ENCODE peak calls at places on chromosomes 5 and 9, in four cellular contexts. A, T, C and R are unnamed samples.

GRCh38 chr5:132257131-132258101 is at the start of gene PDLIM4:
- DNase-seq in A (peak; percentile 30), T (peak; percentile 56), C (peak; percentile 35), R (no peak)

GRCh38 chr5:94240616-94241287 is 377.7 kb downstream of the KIAA0825 start:
- DNase-seq in A (no peak), T (peak; percentile 89), C (no peak), R (no peak)

GRCh38 chr5:150057511-150057910 is 28.8 kb downstream of the CSF1R start:
- DNase-seq in A (no peak), T (no peak), C (no peak), R (no peak)

GRCh38 chr5:175680020-175680419 is 22.1 kb downstream of the HRH2 start:
- DNase-seq in A (no peak), T (no peak), C (no peak), R (no peak)

GRCh38 chr5:139640432-139641115 is 7.6 kb upstream of the CXXC5 start:
- DNase-seq in A (no peak), T (no peak), C (no peak), R (no peak)

GRCh38 chr9:122383992-122384461 is 13.2 kb downstream of the PTGS1 start:
- DNase-seq in A (peak; percentile 70), T (peak; percentile 56), C (peak; percentile 29), R (no peak)

GRCh38 chr5:27276119-27276518 is 237.7 kb upstream of the CDH9 start:
- DNase-seq in A (no peak), T (no peak), C (no peak), R (no peak)

GRCh38 chr5:66554211-66554610 is 42.0 kb upstream of the MAST4 start:
- DNase-seq in A (peak; percentile 96), T (peak; percentile 93), C (peak; percentile 5), R (no peak)

GRCh38 chr9:4362281-4362680 is 62.4 kb upstream of the GLIS3 start:
- DNase-seq in A (no peak), T (no peak), C (no peak), R (no peak)

GRCh38 chr5:179232091-179232490 is 113.2 kb downstream of the ADAMTS2 start:
- DNase-seq in A (no peak), T (no peak), C (no peak), R (no peak)

GRCh38 chr5:75306746-75307145 is 30.3 kb upstream of the HMGCR start:
- DNase-seq in A (no peak), T (no peak), C (peak; percentile 42), R (no peak)

GRCh38 chr5:10533218-10533617 is 30.7 kb upstream of the ANKRD33B start:
- DNase-seq in A (no peak), T (no peak), C (no peak), R (no peak)

GRCh38 chr9:129885018-129885669 is 49.9 kb downstream of the USP20 start:
- DNase-seq in A (no peak), T (no peak), C (no peak), R (no peak)

GRCh38 chr5:60856059-60856458 is 12.0 kb upstream of the ELOVL7 start:
- DNase-seq in A (peak; percentile 73), T (no peak), C (peak; percentile 75), R (peak; percentile 5)

GRCh38 chr9:128495804-128496417 is 8.6 kb upstream of the GLE1 start:
- DNase-seq in A (no peak), T (no peak), C (no peak), R (no peak)

GRCh38 chr5:125595095-125595494 is 828.1 kb upstream of the GRAMD2B start:
- DNase-seq in A (no peak), T (peak; percentile 68), C (peak; percentile 47), R (no peak)

GRCh38 chr5:168609806-168610482 is 30.8 kb upstream of the PANK3 start:
- DNase-seq in A (no peak), T (peak; percentile 23), C (no peak), R (no peak)

GRCh38 chr5:66877843-66878242 is 281.6 kb downstream of the MAST4 start:
- DNase-seq in A (peak; percentile 66), T (peak; percentile 57), C (peak; percentile 60), R (no peak)

GRCh38 chr9:108184941-108185340 is 670.8 kb downstream of the ACTL7B start:
- DNase-seq in A (peak; percentile 94), T (peak; percentile 90), C (peak; percentile 57), R (no peak)

GRCh38 chr5:55218966-55219365 is 8.1 kb downstream of the MCIDAS start:
- DNase-seq in A (peak; percentile 73), T (no peak), C (no peak), R (no peak)

GRCh38 chr9:92097997-92098482 is 17.2 kb downstream of the SPTLC1 start:
- DNase-seq in A (peak; percentile 86), T (peak; percentile 81), C (peak; percentile 69), R (no peak)

GRCh38 chr5:140251527-140251973 is 51.4 kb downstream of the PFDN1 start:
- DNase-seq in A (peak; percentile 89), T (peak; percentile 97), C (peak; percentile 78), R (peak; percentile 84)

GRCh38 chr9:125631391-125632085 is 75.5 kb downstream of the MAPKAP1 start:
- DNase-seq in A (peak; percentile 42), T (peak; percentile 60), C (peak; percentile 80), R (no peak)

GRCh38 chr5:67454957-67455561 is 258.5 kb upstream of the CD180 start:
- DNase-seq in A (no peak), T (no peak), C (no peak), R (no peak)

GRCh38 chr5:133544346-133544745 is 68.0 kb downstream of the FSTL4 start:
- DNase-seq in A (no peak), T (no peak), C (no peak), R (no peak)

GRCh38 chr5:90941002-90941720 is 382.6 kb downstream of the ADGRV1 start:
- DNase-seq in A (no peak), T (no peak), C (no peak), R (no peak)

GRCh38 chr9:3498691-3499090 is 27.1 kb downstream of the RFX3 start:
- DNase-seq in A (no peak), T (peak; percentile 87), C (peak; percentile 77), R (no peak)

GRCh38 chr5:143055596-143056330 is 285.6 kb downstream of the ARHGAP26 start:
- DNase-seq in A (no peak), T (peak; percentile 66), C (peak; percentile 75), R (no peak)

GRCh38 chr9:78292716-78293497 is 4.0 kb upstream of the PSAT1 start:
- DNase-seq in A (no peak), T (no peak), C (no peak), R (no peak)

GRCh38 chr9:29556317-29556716 is 1983.0 kb upstream of the C9orf72 start:
- DNase-seq in A (peak; percentile 86), T (peak; percentile 83), C (peak; percentile 87), R (no peak)

GRCh38 chr5:15384176-15384575 is 115.8 kb upstream of the FBXL7 start:
- DNase-seq in A (no peak), T (no peak), C (no peak), R (no peak)

GRCh38 chr9:16664211-16664610 is 206.3 kb downstream of the BNC2 start:
- DNase-seq in A (no peak), T (peak; percentile 60), C (peak; percentile 31), R (no peak)

GRCh38 chr9:87119328-87119881 is 172.1 kb upstream of the GAS1 start:
- DNase-seq in A (peak; percentile 61), T (peak; percentile 55), C (peak; percentile 95), R (peak; percentile 62)

GRCh38 chr5:154369682-154370081 is 76.1 kb upstream of the SAP30L start:
- DNase-seq in A (no peak), T (peak; percentile 48), C (peak; percentile 70), R (no peak)

GRCh38 chr5:20023686-20024085 is 35.7 kb upstream of the CDH18 start:
- DNase-seq in A (no peak), T (peak; percentile 28), C (peak; percentile 4), R (no peak)

GRCh38 chr5:4100739-4101138 is 505.1 kb downstream of the IRX1 start:
- DNase-seq in A (no peak), T (no peak), C (no peak), R (no peak)
- TF ChIP-seq CTCF in A (no peak), T (no peak), C (no peak), R (no peak)

GRCh38 chr9:38422555-38423245 is 1.6 kb downstream of the IGFBPL1 start:
- DNase-seq in A (no peak), T (no peak), C (no peak), R (no peak)
- H3K4me3 ChIP-seq in A (no peak overlapping the region), T (no peak overlapping the region), C (no peak overlapping the region), R (no peak overlapping the region)

DNA sequence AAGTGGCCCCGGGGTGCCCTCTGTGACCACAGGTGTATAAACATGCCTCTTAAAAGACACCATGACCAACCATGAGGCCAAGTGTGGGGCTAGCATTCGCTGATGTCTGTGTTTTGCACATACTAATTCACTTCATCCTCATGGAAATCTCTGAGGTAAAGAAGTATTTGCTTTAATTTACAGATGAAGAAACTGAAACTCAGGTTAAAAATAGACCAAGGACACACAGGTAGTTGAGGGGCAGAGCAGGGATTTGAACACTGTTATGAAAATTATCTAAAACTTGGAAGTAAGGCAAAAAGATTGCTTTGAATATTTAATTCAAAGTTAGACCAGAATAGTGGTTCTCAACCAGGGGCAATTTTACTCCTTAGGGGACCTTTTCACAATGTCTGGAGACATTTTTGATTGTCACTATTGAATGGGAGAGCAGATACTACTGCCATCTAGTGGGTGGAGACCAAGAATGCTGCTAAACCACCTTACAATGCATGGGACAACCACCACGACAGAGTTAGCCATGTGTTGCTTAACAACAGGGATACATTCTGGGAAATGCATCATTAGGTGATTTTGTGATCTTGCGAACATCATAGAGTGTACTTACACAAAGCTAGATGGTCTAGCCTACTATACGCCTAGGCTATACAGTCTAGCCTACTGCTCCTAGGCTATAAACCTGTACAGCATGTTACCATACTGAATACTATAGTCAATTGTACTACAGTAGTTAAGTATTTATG is 8.0 kb upstream of the FXN start:
- DNase-seq in A (peak; percentile 45), T (peak; percentile 20), C (peak; percentile 69), R (no peak)
- TF ChIP-seq CTCF in A (peak; percentile 79), T (peak; percentile 83), C (peak; percentile 83), R (peak; percentile 70)

DNA sequence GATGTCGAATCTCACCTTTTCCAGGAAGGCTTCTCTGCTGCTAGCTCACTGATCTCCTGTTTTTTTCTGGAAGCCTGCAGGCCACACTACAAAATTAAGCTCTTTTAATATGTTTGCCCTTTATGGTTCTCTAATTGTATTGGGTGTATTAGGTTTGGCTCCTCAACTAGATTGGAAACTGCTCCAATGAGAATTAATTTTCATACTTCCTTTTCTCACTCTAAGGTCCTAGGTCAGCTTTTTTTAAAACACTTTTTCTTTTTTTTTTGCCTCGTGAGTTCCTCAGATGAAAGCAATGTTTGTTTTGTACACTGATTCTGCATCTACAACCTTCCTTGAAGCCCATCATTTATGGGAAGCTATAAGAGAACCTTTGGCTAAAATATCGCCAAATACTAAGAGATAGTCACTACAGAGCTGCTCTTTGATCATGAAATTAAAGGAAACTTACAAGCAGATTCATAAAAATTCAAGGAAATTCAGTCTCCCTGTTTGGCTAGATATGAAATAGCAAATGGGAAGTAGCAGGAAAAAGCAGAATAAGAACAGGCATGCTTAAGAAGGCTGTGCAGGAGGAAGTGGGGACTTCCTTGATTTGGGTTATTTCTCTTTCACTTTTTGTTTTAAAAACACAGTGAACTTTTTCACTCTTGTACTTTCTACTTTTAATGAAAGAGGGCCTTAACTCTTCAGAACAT is 55.2 kb upstream of the FYB1 start:
- DNase-seq in A (no peak), T (no peak), C (peak; percentile 12), R (no peak)
- H3K4me3 ChIP-seq in A (no peak overlapping the region), T (no peak overlapping the region), C (no peak overlapping the region), R (no peak overlapping the region)

GRCh38 chr9:19660019-19660418 is 128.8 kb downstream of the SLC24A2 start:
- DNase-seq in A (peak; percentile 46), T (no peak), C (no peak), R (no peak)
- TF ChIP-seq CTCF in A (no peak), T (no peak), C (no peak), R (no peak)